ENCODE peak calls at places on chromosomes 3 and 15, in ten cellular contexts. O is thyroid gland; R is iPS-NIHi11; W is NCI-H510A treated with DMSO at 0.1 percent for 48 hours; G is activated effector memory CD4-positive, alpha-beta T cell treated with anti-CD3 and anti-CD28 coated beads, Interleukin-2, amount 50 U/mL, for 16 hours; D is stimulated activated CD8-positive, alpha-beta memory T cell treated with anti-CD3 and anti-CD28 coated beads, Interleukin-15, amount 100 ng/mL, for 1 hour; I is pons; N is T follicular helper cell; Y is effector CD8-positive, alpha-beta T cell; X is AG09319. K is an unnamed sample.

GRCh38 chr15:29664406-29664805 is 157.9 kb downstream of the TJP1 start:
- DNase-seq in G (no peak), N (no peak), O (no peak), W (no peak), R (no peak), I (no peak), D (no peak), X (no peak), Y (no peak), K (no peak)

GRCh38 chr3:10137178-10137577 is 4.4 kb upstream of the VHL start:
- DNase-seq in W (no peak), R (no peak), G (no peak), D (no peak), N (no peak), X (no peak), I (no peak), Y (no peak), O (no peak), K (no peak)

GRCh38 chr3:188299068-188299467 is 145.1 kb downstream of the LPP start:
- DNase-seq in G (peak; percentile 69), Y (no peak), D (no peak), I (no peak), R (no peak), W (no peak), O (no peak), X (no peak), N (no peak), K (no peak)

GRCh38 chr15:62063851-62064635 is 2.7 kb upstream of the C2CD4A start:
- DNase-seq in Y (no peak), X (no peak), R (no peak), W (no peak), N (no peak), I (no peak), O (peak; percentile 18), D (no peak), G (no peak), K (no peak)

GRCh38 chr3:30747771-30748281 is 141.4 kb downstream of the TGFBR2 start:
- DNase-seq in Y (no peak), O (no peak), W (no peak), X (peak; percentile 12), G (no peak), D (no peak), I (peak; percentile 22), N (no peak), R (peak; percentile 20), K (no peak)

GRCh38 chr3:2098398-2099027 is at the start of gene CNTN4:
- DNase-seq in X (no peak), W (peak; percentile 65), N (no peak), R (peak; percentile 12), Y (no peak), D (no peak), G (no peak), I (peak; percentile 13), O (peak; percentile 91), K (peak; percentile 93)

GRCh38 chr3:170726976-170727661 is 141.2 kb upstream of the SLC7A14 start:
- DNase-seq in G (no peak), I (no peak), X (peak; percentile 67), R (no peak), O (no peak), N (no peak), D (no peak), Y (no peak), W (no peak), K (no peak)

GRCh38 chr3:50509715-50510114 is 6.3 kb upstream of the CACNA2D2 start:
- DNase-seq in I (no peak), G (no peak), O (no peak), D (no peak), X (no peak), W (no peak), N (no peak), Y (no peak), R (no peak), K (no peak)

GRCh38 chr3:96865605-96866004 is 51.2 kb downstream of the EPHA6 start:
- DNase-seq in I (no peak), G (no peak), X (no peak), W (no peak), N (no peak), Y (no peak), R (no peak), O (no peak), D (no peak), K (no peak)

GRCh38 chr15:66024998-66025397 is 155.7 kb downstream of the RAB11A start:
- DNase-seq in N (no peak), I (peak; percentile 31), G (no peak), W (no peak), O (peak; percentile 6), Y (no peak), X (no peak), R (no peak), D (no peak), K (no peak)

GRCh38 chr15:33545866-33546265 is 235.1 kb downstream of the RYR3 start:
- DNase-seq in I (no peak), Y (no peak), X (no peak), W (no peak), G (no peak), R (no peak), N (no peak), D (no peak), O (no peak), K (no peak)

GRCh38 chr3:30319713-30320112 is 286.7 kb upstream of the TGFBR2 start:
- DNase-seq in W (no peak), X (no peak), O (peak; percentile 36), Y (no peak), I (no peak), D (peak; percentile 1), G (peak; percentile 63), N (no peak), R (peak; percentile 55), K (no peak)

GRCh38 chr15:50182233-50183013 is 427 bp downstream of the SLC27A2 start:
- DNase-seq in D (no peak), R (peak; percentile 61), G (peak; percentile 72), N (peak; percentile 8), X (no peak), W (peak; percentile 60), I (no peak), O (peak; percentile 44), Y (no peak), K (peak; percentile 64)